ENCODE peak calls at places on chromosomes 16 and 17, in six cellular contexts. C is thoracic aorta, Y is astrocyte of the spinal cord, K is lung, P is fibroblast of pulmonary artery, U is uterus. A is an unnamed sample.

GRCh38 chr17:49861150-49861884 is 13.4 kb upstream of the TAC4 start:
- DNase-seq in K (peak; percentile 43), Y (peak; percentile 7), C (no peak), P (peak; percentile 49), U (peak; percentile 40), A (peak; percentile 75)

GRCh38 chr17:6603746-6604325 is 36.7 kb downstream of the KIAA0753 start:
- DNase-seq in P (peak; percentile 22), C (no peak), K (peak; percentile 59), U (no peak), Y (no peak), A (no peak)

GRCh38 chr17:21815352-21816063 is 123.2 kb downstream of the KCNJ18 start:
- DNase-seq in P (no peak), C (no peak), U (no peak), K (no peak), Y (no peak), A (no peak)

GRCh38 chr16:61555718-61556441 is 480.4 kb downstream of the CDH8 start:
- DNase-seq in U (no peak), P (no peak), C (no peak), K (no peak), Y (no peak), A (no peak)

GRCh38 chr17:36867716-36868115 is 69.6 kb upstream of the LHX1 start:
- DNase-seq in U (no peak), P (no peak), Y (no peak), K (no peak), C (no peak), A (no peak)

GRCh38 chr16:30922960-30923535 is 324 bp upstream of the FBXL19 start:
- DNase-seq in K (peak; percentile 100), U (peak; percentile 99), P (peak; percentile 100), Y (peak; percentile 100), C (peak; percentile 100), A (peak; percentile 100)

GRCh38 chr17:43823350-43824084 is 9.4 kb downstream of the MPP3 start:
- DNase-seq in Y (no peak), K (peak; percentile 72), P (no peak), C (no peak), U (no peak), A (peak; percentile 62)

GRCh38 chr16:22070361-22071351 is 21.7 kb upstream of the VWA3A start:
- DNase-seq in Y (peak; percentile 55), U (peak; percentile 25), C (no peak), P (peak; percentile 58), K (no peak), A (peak; percentile 29)

GRCh38 chr17:17314501-17315071 is 11.4 kb downstream of the NT5M start:
- DNase-seq in P (no peak), C (no peak), U (no peak), K (no peak), Y (no peak), A (no peak)

GRCh38 chr16:89722392-89723278 is 1.3 kb downstream of the ZNF276 start:
- DNase-seq in C (no peak), Y (peak; percentile 39), P (peak; percentile 52), U (peak; percentile 43), K (peak; percentile 86), A (peak; percentile 85)

GRCh38 chr17:36922175-36922574 is 15.1 kb upstream of the LHX1 start:
- DNase-seq in U (no peak), K (no peak), P (no peak), C (no peak), Y (no peak), A (no peak)

DNA sequence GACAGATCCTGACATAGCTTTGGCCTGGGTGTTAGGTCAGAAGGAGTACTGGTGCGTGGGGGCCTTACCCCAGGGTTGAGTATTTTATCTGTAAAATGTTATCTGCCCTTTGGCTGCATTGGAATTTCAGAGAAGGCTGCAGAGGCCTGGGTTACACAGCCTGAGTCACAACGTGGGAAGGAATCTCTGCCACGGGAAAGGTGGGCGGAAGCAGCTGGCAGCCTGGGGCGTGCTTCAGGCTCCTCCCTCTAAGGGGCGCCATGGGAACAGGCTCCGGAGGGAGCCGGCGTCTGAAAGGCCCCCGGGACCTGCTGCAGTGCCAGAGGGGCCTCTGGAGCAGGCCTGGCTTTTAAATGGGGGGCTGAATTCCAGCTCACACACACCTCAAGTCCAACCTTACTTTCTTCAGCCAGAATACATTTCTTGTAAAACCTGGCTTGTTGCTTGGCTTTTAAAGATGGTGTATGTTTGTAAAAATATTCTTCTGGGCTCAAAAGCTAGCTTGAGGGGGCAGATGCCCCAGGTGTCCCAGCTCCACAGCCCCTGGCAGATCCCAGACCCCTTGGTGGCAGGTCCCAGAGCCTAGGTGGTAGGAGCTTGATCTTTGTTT is 142.2 kb downstream of the RAB11FIP4 start:
- DNase-seq in K (no peak), Y (peak; percentile 51), U (peak; percentile 40), P (peak; percentile 75), C (no peak), A (peak; percentile 45)
- TF ChIP-seq CTCF in K (no peak), Y (peak; percentile 44), U (no peak), P (peak; percentile 4), C (no peak), A (no peak)

GRCh38 chr17:39365872-39366271 is 35.6 kb downstream of the FBXL20 start:
- DNase-seq in K (no peak), C (no peak), U (no peak), P (no peak), Y (no peak), A (no peak)
- H3K4me3 ChIP-seq in K (no peak overlapping the region), C (peak overlapping the region; percentile 59), U (no peak overlapping the region), P (peak overlapping the region; percentile 3), Y (no peak overlapping the region), A (no peak overlapping the region)

DNA sequence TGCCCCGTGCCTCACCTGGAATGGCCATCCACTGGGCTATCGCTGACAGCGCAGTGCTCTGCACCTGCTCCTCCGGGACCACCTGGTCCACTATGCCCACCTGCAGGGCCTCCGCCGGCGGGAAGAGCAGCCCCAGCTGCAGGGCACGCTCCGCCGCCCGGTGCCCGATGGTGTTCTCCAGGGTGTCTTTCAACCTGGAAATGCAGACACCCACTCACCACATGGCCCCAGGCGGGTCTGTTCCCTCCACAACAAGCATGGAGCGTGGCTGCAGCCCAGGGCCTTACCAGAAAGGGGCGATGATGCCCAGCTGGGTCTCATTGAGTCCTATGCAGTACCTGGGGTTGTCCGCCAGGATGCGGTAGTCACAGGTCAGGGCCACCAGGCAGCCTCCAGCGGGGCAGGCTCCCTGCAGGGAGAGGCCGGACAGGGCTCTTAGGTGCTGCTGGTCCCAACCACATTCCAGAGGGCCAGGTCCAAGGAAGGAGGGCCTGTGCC is 6.8 kb downstream of the DNASE1L2 start:
- DNase-seq in Y (no peak), U (no peak), K (no peak), C (no peak), P (no peak), A (no peak)
- TF ChIP-seq CTCF in Y (no peak), U (no peak), K (no peak), C (no peak), P (no peak), A (no peak)

DNA sequence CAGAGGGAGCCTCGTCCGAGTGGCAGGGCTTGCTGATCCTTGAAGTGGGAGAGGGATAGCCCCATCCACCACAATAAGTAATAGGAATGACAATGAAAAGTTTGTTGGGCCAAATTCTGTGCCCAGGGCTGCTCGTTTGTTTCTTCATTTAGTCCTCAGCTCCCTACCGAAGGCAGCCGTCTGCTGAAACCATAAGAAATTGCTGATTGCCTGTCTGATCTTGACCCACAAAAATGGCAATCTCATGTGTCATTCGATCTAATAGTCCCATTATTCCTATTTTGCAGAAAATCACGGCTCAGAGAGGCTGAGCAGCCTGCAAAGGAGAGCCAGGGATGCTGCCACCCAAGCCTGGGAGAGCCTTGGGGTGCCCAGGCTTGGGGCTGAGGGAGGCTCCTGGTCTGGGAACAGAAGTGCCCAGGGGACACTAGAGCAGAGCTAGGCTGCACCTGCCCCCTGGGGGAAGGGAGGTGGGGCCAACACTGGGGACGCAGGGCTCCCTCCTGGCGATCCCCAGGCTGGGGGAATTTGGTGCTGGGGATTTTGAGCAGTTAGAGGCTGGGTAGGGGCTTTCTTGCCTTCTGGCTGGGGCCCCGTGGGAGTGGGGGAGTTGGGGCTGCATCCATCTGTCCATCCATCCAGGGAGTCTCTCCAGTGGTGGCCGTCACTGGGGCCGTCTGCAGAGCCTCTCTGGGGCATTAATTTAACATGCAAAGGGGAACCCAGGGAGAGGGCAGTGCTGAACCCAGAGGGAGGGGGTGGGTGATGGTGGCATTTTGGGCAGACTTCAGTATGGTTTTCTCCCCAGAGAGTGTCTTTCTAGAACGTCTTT is 53.5 kb downstream of the SOCS1 start:
- DNase-seq in P (no peak), C (no peak), Y (peak; percentile 50), U (no peak), K (no peak), A (no peak)
- H3K4me3 ChIP-seq in P (no peak overlapping the region), C (no peak overlapping the region), Y (no peak overlapping the region), U (no peak overlapping the region), K (no peak overlapping the region), A (no peak overlapping the region)

DNA sequence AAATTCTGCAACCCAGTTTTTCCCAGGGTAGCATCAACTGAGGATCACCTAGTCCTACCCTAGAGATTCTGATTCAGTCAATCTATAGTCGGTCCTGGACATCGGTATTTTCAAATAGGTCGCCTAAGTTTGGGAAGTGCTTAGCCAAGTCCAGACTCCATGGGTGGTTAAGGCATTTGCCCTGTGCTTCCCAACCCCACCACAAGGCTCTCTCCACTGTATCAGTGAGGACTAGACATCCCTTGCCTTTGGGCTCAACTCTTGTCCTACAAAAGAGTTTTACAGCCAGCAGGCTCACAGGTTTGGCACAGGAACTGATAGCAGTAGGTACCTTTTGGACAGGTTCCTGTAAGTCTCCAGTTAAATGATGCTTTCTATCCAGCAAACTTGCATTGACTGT is 13.8 kb downstream of the HYDIN start:
- DNase-seq in C (no peak), K (no peak), U (no peak), P (no peak), Y (no peak), A (no peak)
- TF ChIP-seq CTCF in C (no peak), K (no peak), U (no peak), P (no peak), Y (no peak), A (no peak)

DNA sequence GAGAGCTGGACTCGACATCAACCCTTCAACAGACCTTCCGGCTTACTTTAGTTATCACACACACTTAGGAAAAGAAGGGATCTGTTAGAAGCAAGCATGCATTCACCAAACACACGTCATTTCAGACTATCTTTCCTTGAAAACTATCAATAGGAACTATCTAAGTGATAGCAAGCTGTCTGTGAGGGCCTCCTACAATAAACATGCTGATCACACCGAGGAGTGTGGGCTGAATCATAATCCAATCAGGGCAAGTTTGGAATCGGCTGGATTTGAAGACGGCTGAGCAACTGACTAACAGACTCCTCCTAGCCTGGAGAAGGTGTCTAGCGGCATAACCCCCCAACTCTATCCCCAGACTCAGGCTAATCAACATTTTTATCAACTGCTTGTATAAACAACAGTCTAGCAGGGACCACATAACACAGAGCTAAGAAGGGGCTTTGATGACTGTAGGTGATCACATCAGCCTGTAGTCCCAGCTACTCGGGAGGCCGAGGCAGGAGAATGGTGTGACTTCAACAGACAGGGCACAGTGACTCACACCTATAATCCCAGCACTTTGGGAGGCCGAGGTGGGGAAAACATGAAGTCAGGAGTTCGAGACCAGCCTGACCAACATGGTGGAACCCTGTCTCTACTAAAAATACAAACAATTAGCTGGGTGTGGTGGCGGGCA is 14.1 kb downstream of the NXN start:
- DNase-seq in K (no peak), U (no peak), P (no peak), Y (no peak), C (no peak), A (no peak)
- H3K4me3 ChIP-seq in K (no peak overlapping the region), U (no peak overlapping the region), P (no peak overlapping the region), Y (no peak overlapping the region), C (no peak overlapping the region), A (no peak overlapping the region)